ENCODE peak calls at places on chromosomes 13 and 19, in four cellular contexts. H, C, W and L are unnamed samples.

GRCh38 chr13:107329991-107330390 is 762.1 kb upstream of the ARGLU1 start:
- DNase-seq in H (no peak), C (no peak), W (no peak), L (no peak)

GRCh38 chr13:46896346-46897138 is at the start of gene HTR2A:
- DNase-seq in H (peak; percentile 45), C (peak; percentile 15), W (no peak), L (peak; percentile 23)

GRCh38 chr19:35055715-35056179 is 14.2 kb downstream of the HPN start:
- DNase-seq in H (no peak), C (no peak), W (peak; percentile 76), L (no peak)

GRCh38 chr13:56528040-56528760 is 612.5 kb upstream of the PRR20A start:
- DNase-seq in H (no peak), C (no peak), W (no peak), L (no peak)

GRCh38 chr19:10538204-10538603 is 5.5 kb upstream of the ATG4D start:
- DNase-seq in H (no peak), C (no peak), W (no peak), L (no peak)

GRCh38 chr13:105655046-105655445 is 880.4 kb downstream of the EFNB2 start:
- DNase-seq in H (no peak), C (no peak), W (no peak), L (no peak)

GRCh38 chr19:15432018-15432494 is 13.3 kb upstream of the AKAP8L start:
- DNase-seq in H (no peak), C (no peak), W (peak; percentile 33), L (no peak)

GRCh38 chr19:8487137-8487851 is 15.1 kb downstream of the PRAM1 start:
- DNase-seq in H (peak; percentile 25), C (no peak), W (no peak), L (no peak)

GRCh38 chr13:100646030-100646673 is 28.4 kb downstream of the TMTC4 start:
- DNase-seq in H (no peak), C (no peak), W (no peak), L (no peak)

GRCh38 chr19:33580645-33581037 is 41.1 kb upstream of the CHST8 start:
- DNase-seq in H (no peak), C (no peak), W (no peak), L (no peak)

GRCh38 chr13:50410921-50411712 is 395.9 kb downstream of the KCNRG start:
- DNase-seq in H (no peak), C (no peak), W (no peak), L (no peak)

GRCh38 chr19:14979498-14980255 is at the start of gene SLC1A6:
- DNase-seq in H (peak; percentile 42), C (peak; percentile 78), W (no peak), L (no peak)

GRCh38 chr13:51818771-51819511 is 15.0 kb upstream of the DHRS12 start:
- DNase-seq in H (no peak), C (no peak), W (no peak), L (no peak)

GRCh38 chr13:27007166-27007565 is 164.4 kb downstream of the USP12 start:
- DNase-seq in H (no peak), C (no peak), W (no peak), L (no peak)

GRCh38 chr19:33301011-33301899 is 1.1 kb downstream of the CEBPA start:
- DNase-seq in H (peak; percentile 85), C (peak; percentile 91), W (no peak), L (no peak)

GRCh38 chr19:47758433-47758784 is 13.1 kb downstream of the NOP53 start:
- DNase-seq in H (no peak), C (no peak), W (no peak), L (no peak)

GRCh38 chr19:4444765-4445741 is 12.5 kb downstream of the UBXN6 start:
- DNase-seq in H (peak; percentile 72), C (peak; percentile 81), W (no peak), L (no peak)

GRCh38 chr19:41324921-41325639 is 15.1 kb downstream of the CCDC97 start:
- DNase-seq in H (peak; percentile 80), C (peak; percentile 89), W (no peak), L (peak; percentile 77)

GRCh38 chr13:102402292-102402691 is 444 bp upstream of the FGF14 start:
- DNase-seq in H (no peak), C (peak; percentile 41), W (no peak), L (peak; percentile 16)

GRCh38 chr19:38351865-38352395 is 16.3 kb downstream of the CATSPERG start:
- DNase-seq in H (no peak), C (no peak), W (no peak), L (no peak)

GRCh38 chr13:61252213-61252612 is 163.4 kb downstream of the PCDH20 start:
- DNase-seq in H (no peak), C (no peak), W (no peak), L (no peak)
- H3K4me1 ChIP-seq in H (no peaks in the 10 kb centered on the region), C (no peaks in the 10 kb centered on the region), W (no peaks in the 10 kb centered on the region), L (no peaks in the 10 kb centered on the region)

GRCh38 chr19:2254052-2254872 is 2.0 kb downstream of the JSRP1 start:
- DNase-seq in H (peak; percentile 64), C (no peak), W (no peak), L (no peak)
- H3K27ac ChIP-seq in H (no peak overlapping the region), C (no peak overlapping the region), W (no peak overlapping the region), L (no peak overlapping the region)

GRCh38 chr19:54366811-54367210 is 2.1 kb upstream of the LAIR1 start:
- DNase-seq in H (no peak), C (no peak), W (no peak), L (no peak)
- H3K36me3 ChIP-seq in H (no peaks in the 10 kb centered on the region), C (no peaks in the 10 kb centered on the region), W (no peaks in the 10 kb centered on the region), L (no peaks in the 10 kb centered on the region)

DNA sequence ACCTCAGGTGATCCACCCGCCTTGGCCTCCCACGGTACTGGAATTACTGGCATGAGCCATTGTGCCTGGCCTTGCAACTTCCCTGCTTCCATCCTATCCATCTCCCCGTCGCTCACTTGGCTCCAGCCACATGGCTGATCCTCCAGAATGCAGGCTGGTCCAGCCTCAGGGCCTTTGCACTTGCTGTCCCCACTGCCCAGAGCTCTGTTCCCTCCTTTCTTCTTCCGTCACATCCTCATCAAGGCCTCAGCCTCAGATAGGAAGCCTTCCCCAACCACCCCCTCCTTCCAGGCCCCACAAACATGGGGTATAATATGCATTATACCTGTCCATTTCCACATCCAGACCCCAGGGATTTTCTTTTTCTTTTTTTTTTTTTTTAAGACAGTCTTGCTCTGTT is 16.2 kb downstream of the MAST3 start:
- DNase-seq in H (no peak), C (no peak), W (no peak), L (no peak)
- H3K4me1 ChIP-seq in H (peaks cover 23% of the 10 kb centered on the region), C (peaks cover 45% of the 10 kb centered on the region), W (peaks cover 42% of the 10 kb centered on the region), L (peaks cover 36% of the 10 kb centered on the region)

DNA sequence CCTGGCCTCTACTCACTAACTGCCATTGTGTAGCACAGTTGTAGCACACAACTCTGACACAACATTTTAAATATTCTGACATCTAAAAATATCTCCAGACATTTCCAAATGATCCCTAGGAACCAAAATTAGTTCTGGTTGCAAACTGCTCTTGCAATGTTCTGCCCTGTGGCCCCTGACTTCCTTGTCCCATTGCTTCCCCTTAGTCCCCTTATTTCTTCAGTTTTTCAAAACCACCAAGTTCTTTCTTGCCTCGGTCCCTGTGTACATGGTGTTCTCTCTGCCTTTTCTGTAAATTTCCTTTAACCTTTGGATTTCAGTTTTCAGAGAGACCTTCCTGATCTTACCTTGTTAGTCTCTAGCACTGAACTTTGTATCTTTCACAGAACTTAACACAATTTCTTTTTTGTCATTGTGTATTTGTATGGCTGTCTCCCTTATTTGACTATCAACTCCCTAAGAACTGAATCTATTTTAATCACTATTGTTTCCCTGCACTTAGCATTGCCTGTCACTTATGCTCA is 87.6 kb upstream of the MLNR start:
- DNase-seq in H (no peak), C (no peak), W (no peak), L (no peak)
- H3K27ac ChIP-seq in H (no peak overlapping the region), C (peak overlapping the region; percentile 12), W (no peak overlapping the region), L (peak overlapping the region; percentile 72)

GRCh38 chr13:113536461-113537110 is 46.1 kb upstream of the DCUN1D2 start:
- DNase-seq in H (no peak), C (no peak), W (no peak), L (no peak)
- H3K36me3 ChIP-seq in H (peaks cover 2% of the 10 kb centered on the region), C (peaks cover 3% of the 10 kb centered on the region), W (no peaks in the 10 kb centered on the region), L (peaks cover 35% of the 10 kb centered on the region)

DNA sequence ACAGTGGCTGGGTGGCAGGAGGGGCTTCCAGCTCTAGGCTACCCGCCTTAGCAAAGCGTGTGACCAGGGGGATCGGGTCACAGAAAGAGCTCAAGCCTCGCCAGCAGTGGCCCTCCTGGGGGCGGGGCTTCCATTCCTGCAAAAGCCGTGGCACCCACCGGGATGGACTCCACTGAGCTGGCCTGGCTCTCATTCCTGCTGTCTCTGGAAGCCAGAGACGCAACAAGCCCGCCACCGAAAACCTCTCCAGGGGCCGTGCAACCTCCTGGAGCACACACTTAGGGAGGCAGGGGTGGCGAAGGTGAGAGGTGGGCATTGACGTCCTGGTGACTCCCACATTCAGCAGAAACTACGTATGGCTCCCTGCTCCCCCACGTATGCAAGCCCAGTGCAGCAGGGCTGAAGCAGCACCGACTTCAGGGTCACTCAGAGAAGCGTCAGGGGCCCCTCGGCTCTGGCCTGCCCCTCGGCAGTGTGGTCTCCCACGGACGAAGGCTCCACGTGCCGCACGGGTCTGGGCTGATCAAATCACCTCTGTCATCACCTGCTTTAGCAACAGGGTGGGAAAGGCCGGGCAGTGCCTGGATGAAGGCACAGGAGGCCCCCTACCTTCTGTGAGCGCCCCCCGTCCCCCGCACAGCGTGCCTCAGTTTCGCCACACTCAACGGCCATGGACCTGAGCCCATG is 3.1 kb downstream of the C19orf25 start:
- DNase-seq in H (peak; percentile 72), C (peak; percentile 67), W (no peak), L (no peak)
- H3K4me1 ChIP-seq in H (peaks cover 16% of the 10 kb centered on the region), C (peaks cover 37% of the 10 kb centered on the region), W (peaks cover 25% of the 10 kb centered on the region), L (peaks cover 54% of the 10 kb centered on the region)